ENCODE peak calls at places on chromosome 21, in five cellular contexts. J, Q, G, K and C are unnamed samples.

GRCh38 chr21:39347537-39347936 is 1.4 kb downstream of the HMGN1 start:
- DNase-seq in J (no peak), K (no peak), Q (no peak), G (no peak), C (no peak)

GRCh38 chr21:45259206-45259795 is 28.4 kb downstream of the POFUT2 start:
- DNase-seq in J (no peak), Q (no peak), K (no peak), G (no peak), C (no peak)

GRCh38 chr21:42426424-42426823 is 22.7 kb downstream of the UBASH3A start:
- DNase-seq in G (no peak), K (no peak), Q (no peak), J (no peak), C (no peak)

GRCh38 chr21:43187715-43188114 is 18.9 kb downstream of the CRYAA start:
- DNase-seq in G (no peak), Q (no peak), J (no peak), K (no peak), C (no peak)

GRCh38 chr21:42172596-42173483 is 46.1 kb upstream of the ABCG1 start:
- DNase-seq in J (no peak), K (no peak), G (no peak), Q (no peak), C (no peak)

GRCh38 chr21:41231060-41231459 is 63.1 kb downstream of the BACE2 start:
- DNase-seq in G (no peak), K (no peak), Q (no peak), J (no peak), C (no peak)

GRCh38 chr21:36481639-36482038 is 1.7 kb upstream of the CLDN14 start:
- DNase-seq in Q (no peak), J (no peak), G (no peak), K (no peak), C (no peak)

GRCh38 chr21:38167345-38167744 is 89.4 kb upstream of the KCNJ15 start:
- DNase-seq in K (no peak), G (no peak), Q (no peak), J (no peak), C (no peak)

GRCh38 chr21:44989538-44989888 is 49.7 kb downstream of the SLX9 start:
- DNase-seq in J (no peak), Q (no peak), G (peak), K (no peak), C (no peak)

GRCh38 chr21:17554619-17555472 is 42.0 kb downstream of the CXADR start:
- DNase-seq in J (no peak), G (no peak), K (peak), Q (no peak), C (no peak)